ENCODE peak calls at places on chromosome 13, in eight cellular contexts. Z is COR-L47; S is NAMALWA; P is dermis blood vessel endothelial cell; F is activated CD8-positive, alpha-beta memory T cell treated with anti-CD3 and anti-CD28 coated beads, Interleukin-2, amount 10 ng/mL, durations not matched to agents 7 days and 5 days; G is memory B cell; E is T-helper 2 cell; C is NCI-H146. J is an unnamed sample.

GRCh38 chr13:39565036-39565949 is 37.7 kb downstream of the LHFPL6 start:
- DNase-seq in P (peak; percentile 73), F (no peak), G (no peak), C (no peak), Z (no peak), S (no peak), E (no peak), J (no peak)

GRCh38 chr13:33722216-33722900 is 95.6 kb upstream of the RFC3 start:
- DNase-seq in C (no peak), Z (no peak), G (no peak), F (no peak), P (no peak), E (no peak), S (no peak), J (no peak)

GRCh38 chr13:102903659-102904407 is 58.0 kb downstream of the ERCC5 start:
- DNase-seq in Z (no peak), P (peak; percentile 55), C (no peak), F (no peak), S (peak; percentile 67), G (no peak), E (no peak), J (no peak)

GRCh38 chr13:113400621-113401451 is 36.9 kb upstream of the GRTP1 start:
- DNase-seq in F (no peak), S (peak; percentile 46), C (no peak), G (no peak), Z (no peak), P (no peak), E (no peak), J (no peak)

GRCh38 chr13:113745059-113745458 is 14.0 kb upstream of the TMEM255B start:
- DNase-seq in Z (no peak), F (no peak), G (no peak), E (no peak), S (no peak), C (no peak), P (no peak), J (no peak)

GRCh38 chr13:33723365-33723764 is 94.6 kb upstream of the RFC3 start:
- DNase-seq in S (no peak), E (no peak), Z (no peak), P (no peak), C (no peak), F (no peak), G (no peak), J (no peak)

GRCh38 chr13:113324336-113324882 is 27.4 kb downstream of the LAMP1 start:
- DNase-seq in E (no peak), S (no peak), F (no peak), P (no peak), C (no peak), G (no peak), Z (no peak), J (no peak)

GRCh38 chr13:51759240-51759639 is 44.7 kb downstream of the DHRS12 start:
- DNase-seq in F (no peak), P (peak; percentile 39), S (no peak), E (no peak), C (no peak), Z (no peak), G (no peak), J (no peak)

GRCh38 chr13:78137404-78138142 is 218.9 kb upstream of the EDNRB start:
- DNase-seq in C (peak; percentile 70), G (peak; percentile 16), E (no peak), P (peak; percentile 82), F (peak; percentile 43), S (peak; percentile 86), Z (peak; percentile 44), J (peak; percentile 18)

GRCh38 chr13:47256618-47257017 is 359.8 kb upstream of the HTR2A start:
- DNase-seq in G (no peak), S (no peak), E (no peak), P (no peak), Z (no peak), F (no peak), C (no peak), J (no peak)

GRCh38 chr13:107765724-107766436 is 449.5 kb downstream of the LIG4 start:
- DNase-seq in E (no peak), C (peak; percentile 7), S (no peak), Z (peak; percentile 86), F (no peak), G (no peak), P (peak; percentile 23), J (no peak)

GRCh38 chr13:75704194-75704941 is 68.2 kb downstream of the LMO7 start:
- DNase-seq in Z (no peak), G (no peak), C (no peak), E (no peak), S (no peak), P (peak; percentile 29), F (no peak), J (no peak)

GRCh38 chr13:77196052-77196618 is 130.8 kb downstream of the MYCBP2 start:
- DNase-seq in Z (no peak), G (no peak), P (no peak), C (no peak), S (no peak), F (no peak), E (no peak), J (no peak)

GRCh38 chr13:62879071-62879470 is 1463.4 kb upstream of the PCDH20 start:
- DNase-seq in F (no peak), S (no peak), E (no peak), Z (no peak), C (no peak), G (no peak), P (no peak), J (no peak)

GRCh38 chr13:51933466-51934058 is 71.8 kb downstream of the CCDC70 start:
- DNase-seq in C (no peak), E (no peak), P (no peak), Z (no peak), S (no peak), F (no peak), G (no peak), J (no peak)

GRCh38 chr13:74287672-74288169 is 153.5 kb upstream of the KLF12 start:
- DNase-seq in C (peak; percentile 83), S (peak; percentile 92), P (peak; percentile 74), F (peak; percentile 84), Z (peak; percentile 96), G (peak; percentile 62), E (peak; percentile 55), J (peak; percentile 32)

GRCh38 chr13:46232281-46232680 is 20.6 kb downstream of the LRRC63 start:
- DNase-seq in C (no peak), E (no peak), P (peak; percentile 53), G (no peak), F (no peak), S (no peak), Z (no peak), J (no peak)

GRCh38 chr13:113814435-113814821 is 49.4 kb downstream of the GAS6 start:
- DNase-seq in C (no peak), Z (no peak), G (no peak), P (no peak), E (no peak), F (no peak), S (no peak), J (no peak)

GRCh38 chr13:21095311-21095710 is 33.9 kb upstream of the LATS2 start:
- DNase-seq in C (no peak), G (no peak), S (no peak), Z (no peak), E (no peak), P (no peak), F (no peak), J (no peak)

GRCh38 chr13:66937423-66937822 is 292.7 kb downstream of the PCDH9 start:
- DNase-seq in C (no peak), Z (no peak), S (no peak), F (no peak), G (no peak), P (no peak), E (no peak), J (no peak)

GRCh38 chr13:34464011-34464410 is 478.1 kb upstream of the NBEA start:
- DNase-seq in Z (no peak), S (no peak), P (no peak), G (no peak), E (no peak), C (peak; percentile 40), F (no peak), J (no peak)

GRCh38 chr13:49791753-49792549 is 531 bp downstream of the KPNA3 start:
- DNase-seq in F (peak; percentile 71), E (peak; percentile 32), S (peak; percentile 66), C (peak; percentile 58), P (peak; percentile 60), G (peak; percentile 65), Z (peak; percentile 19), J (peak; percentile 63)

GRCh38 chr13:37640499-37640898 is 41.9 kb upstream of the POSTN start:
- DNase-seq in S (peak; percentile 58), E (no peak), C (no peak), Z (peak; percentile 21), G (no peak), P (peak; percentile 63), F (no peak), J (no peak)

GRCh38 chr13:100230813-100231575 is 142.1 kb downstream of the PCCA start:
- DNase-seq in S (no peak), Z (no peak), E (no peak), C (no peak), F (no peak), G (no peak), P (no peak), J (no peak)

GRCh38 chr13:81017525-81018152 is 676.7 kb upstream of the SPRY2 start:
- DNase-seq in F (no peak), Z (peak; percentile 53), C (peak; percentile 50), P (peak; percentile 76), E (no peak), G (no peak), S (peak; percentile 66), J (no peak)

GRCh38 chr13:114130131-114130707 is 2.2 kb downstream of the RASA3 start:
- DNase-seq in E (no peak), C (no peak), P (no peak), G (no peak), Z (no peak), F (no peak), S (no peak), J (no peak)

GRCh38 chr13:85597790-85598500 is 201.3 kb downstream of the SLITRK6 start:
- DNase-seq in E (no peak), Z (no peak), F (no peak), C (no peak), S (no peak), P (no peak), G (no peak), J (no peak)

GRCh38 chr13:33349996-33350826 is 64.7 kb upstream of the STARD13 start:
- DNase-seq in P (peak; percentile 54), C (no peak), Z (no peak), G (no peak), F (no peak), S (no peak), E (no peak), J (no peak)

GRCh38 chr13:32309812-32310706 is 5.1 kb downstream of the ZAR1L start:
- DNase-seq in E (no peak), F (no peak), C (peak; percentile 16), Z (peak; percentile 27), G (peak; percentile 16), S (peak; percentile 78), P (peak; percentile 81), J (no peak)

GRCh38 chr13:30045916-30046704 is 195.7 kb upstream of the UBL3 start:
- DNase-seq in S (no peak), P (no peak), G (no peak), Z (no peak), F (no peak), E (no peak), C (no peak), J (no peak)

GRCh38 chr13:91716436-91717065 is 318.1 kb downstream of the GPC5 start:
- DNase-seq in P (no peak), E (no peak), F (no peak), S (no peak), G (no peak), C (no peak), Z (no peak), J (no peak)

GRCh38 chr13:94251801-94252200 is 227.7 kb downstream of the DCT start:
- DNase-seq in F (no peak), S (no peak), C (no peak), P (no peak), Z (no peak), E (no peak), G (no peak), J (no peak)

GRCh38 chr13:53143757-53144320 is 115.2 kb downstream of the OLFM4 start:
- DNase-seq in Z (no peak), S (no peak), C (no peak), P (no peak), E (no peak), G (no peak), F (no peak), J (no peak)

GRCh38 chr13:111066544-111066943 is 48.6 kb upstream of the ARHGEF7 start:
- DNase-seq in C (no peak), G (no peak), F (no peak), P (no peak), Z (no peak), E (no peak), S (no peak), J (no peak)

J was measured in activated B cell treated with CpG ODN at 0.5 μM for 24 hours.